ENCODE peak calls at places on chromosomes 11 and 22, in five cellular contexts. N is K562, W is SK-N-SH, J is HepG2, Q is GM12878. H is an unnamed sample.

GRCh38 chr11:79498681-79499080 is 57.9 kb upstream of the TENM4 start:
- DNase-seq in N (no peak), W (no peak), J (no peak), Q (no peak), H (no peak)

GRCh38 chr11:128467041-128467440 is 120.3 kb downstream of the ETS1 start:
- DNase-seq in N (no peak), W (no peak), J (no peak), Q (no peak), H (no peak)

GRCh38 chr11:45048870-45049825 is 97.3 kb upstream of the PRDM11 start:
- DNase-seq in N (no peak), W (peak; percentile 79), J (no peak), Q (no peak), H (no peak)

GRCh38 chr11:44565008-44565745 is at the start of gene CD82:
- DNase-seq in N (peak; percentile 99), W (peak; percentile 99), J (peak; percentile 78), Q (peak; percentile 84), H (peak; percentile 99)

GRCh38 chr22:28348613-28349012 is 331.0 kb downstream of the TTC28 start:
- DNase-seq in N (no peak), W (no peak), J (no peak), Q (no peak), H (no peak)

GRCh38 chr11:88280673-88281316 is 56.7 kb downstream of the CTSC start:
- DNase-seq in N (no peak), W (no peak), J (no peak), Q (no peak), H (no peak)

GRCh38 chr11:57417056-57417455 is 9.9 kb downstream of the SLC43A3 start:
- DNase-seq in N (no peak), W (no peak), J (no peak), Q (no peak), H (no peak)

GRCh38 chr11:2567026-2567671 is 122.3 kb downstream of the KCNQ1 start:
- DNase-seq in N (no peak), W (no peak), J (peak; percentile 48), Q (no peak), H (no peak)

GRCh38 chr11:95149659-95150294 is 60.1 kb downstream of the ENDOD1 start:
- DNase-seq in N (no peak), W (no peak), J (peak; percentile 91), Q (no peak), H (no peak)

GRCh38 chr11:117818036-117818858 is 6.3 kb downstream of the FXYD2 start:
- DNase-seq in N (no peak), W (no peak), J (no peak), Q (no peak), H (no peak)

GRCh38 chr11:118939948-118940598 is 14.3 kb upstream of the BCL9L start:
- DNase-seq in N (peak; percentile 48), W (peak; percentile 50), J (no peak), Q (no peak), H (no peak)

GRCh38 chr11:28447226-28447625 is 339.0 kb downstream of the METTL15 start:
- DNase-seq in N (no peak), W (no peak), J (peak; percentile 23), Q (no peak), H (no peak)

GRCh38 chr11:112127056-112127455 is 36.8 kb downstream of the IL18 start:
- DNase-seq in N (no peak), W (no peak), J (no peak), Q (no peak), H (no peak)

GRCh38 chr22:50034126-50035081 is 21.8 kb upstream of the IL17REL start:
- DNase-seq in N (no peak), W (peak; percentile 17), J (no peak), Q (no peak), H (no peak)

GRCh38 chr11:27304514-27304913 is 58.5 kb downstream of the CCDC34 start:
- DNase-seq in N (no peak), W (no peak), J (no peak), Q (no peak), H (peak; percentile 55)

GRCh38 chr22:28181332-28181731 is 262.3 kb upstream of the PITPNB start:
- DNase-seq in N (no peak), W (no peak), J (no peak), Q (no peak), H (no peak)

GRCh38 chr22:45768490-45768889 is 96.9 kb downstream of the ATXN10 start:
- DNase-seq in N (no peak), W (no peak), J (no peak), Q (no peak), H (no peak)

GRCh38 chr11:6850526-6850925 is 5.0 kb downstream of the OR10A5 start:
- DNase-seq in N (no peak), W (no peak), J (no peak), Q (no peak), H (no peak)

GRCh38 chr22:42862045-42862734 is 5.1 kb upstream of the ARFGAP3 start:
- DNase-seq in N (no peak), W (no peak), J (peak; percentile 62), Q (no peak), H (no peak)

DNA sequence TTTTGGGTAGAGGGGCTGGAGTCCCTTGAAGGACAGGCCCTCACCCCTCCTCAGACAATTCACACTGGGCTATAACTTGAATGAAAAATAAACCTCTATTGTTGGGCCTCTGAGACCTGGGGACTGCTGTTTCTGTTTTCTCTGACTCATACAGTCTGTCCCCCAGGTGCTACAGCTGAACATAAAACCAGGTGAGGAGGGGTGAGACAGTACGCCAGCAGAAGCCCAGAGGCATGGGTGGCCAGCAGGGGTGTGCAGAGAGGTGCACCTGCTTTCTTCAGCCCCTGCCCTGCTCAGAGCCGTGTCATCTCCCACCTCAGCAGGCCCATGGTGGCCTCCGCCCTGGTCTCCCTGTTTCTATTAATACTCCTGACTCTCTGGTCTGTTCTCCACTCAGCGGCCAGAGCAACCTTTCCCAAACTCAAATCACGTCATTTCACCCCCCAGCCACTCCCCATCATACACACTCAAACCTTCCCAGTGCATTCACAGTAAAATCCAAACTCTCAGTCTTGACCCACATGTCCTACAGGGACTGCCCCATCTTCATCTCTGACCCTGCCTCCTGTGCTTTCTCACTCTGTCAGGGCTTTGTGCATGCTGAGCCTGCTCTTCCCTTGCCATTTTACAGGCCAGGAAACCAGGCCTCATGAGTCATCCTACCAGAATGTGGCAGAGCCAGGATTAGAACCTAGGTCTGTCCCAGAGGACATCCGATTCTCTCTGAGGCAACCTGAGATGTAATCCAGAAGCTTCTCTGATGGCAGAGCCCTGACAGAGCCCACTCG is 5.4 kb upstream of the IL2RB start:
- DNase-seq in N (no peak), W (no peak), J (no peak), Q (no peak), H (no peak)
- TF ChIP-seq TAF1 in N (no peak), W (no peak), J (no peak), Q (no peak), H (no peak)

GRCh38 chr11:64078905-64079304 is 43.2 kb downstream of the FLRT1 start:
- DNase-seq in N (no peak), W (no peak), J (no peak), Q (no peak), H (no peak)

GRCh38 chr11:64083681-64084080 is 48.0 kb downstream of the FLRT1 start:
- DNase-seq in N (no peak), W (no peak), J (no peak), Q (no peak), H (no peak)

GRCh38 chr11:64080390-64080789 is 44.7 kb downstream of the FLRT1 start:
- DNase-seq in N (no peak), W (no peak), J (no peak), Q (no peak), H (no peak)

GRCh38 chr11:64084146-64084961 is 48.6 kb downstream of the FLRT1 start:
- DNase-seq in N (no peak), W (no peak), J (no peak), Q (no peak), H (no peak)

DNA sequence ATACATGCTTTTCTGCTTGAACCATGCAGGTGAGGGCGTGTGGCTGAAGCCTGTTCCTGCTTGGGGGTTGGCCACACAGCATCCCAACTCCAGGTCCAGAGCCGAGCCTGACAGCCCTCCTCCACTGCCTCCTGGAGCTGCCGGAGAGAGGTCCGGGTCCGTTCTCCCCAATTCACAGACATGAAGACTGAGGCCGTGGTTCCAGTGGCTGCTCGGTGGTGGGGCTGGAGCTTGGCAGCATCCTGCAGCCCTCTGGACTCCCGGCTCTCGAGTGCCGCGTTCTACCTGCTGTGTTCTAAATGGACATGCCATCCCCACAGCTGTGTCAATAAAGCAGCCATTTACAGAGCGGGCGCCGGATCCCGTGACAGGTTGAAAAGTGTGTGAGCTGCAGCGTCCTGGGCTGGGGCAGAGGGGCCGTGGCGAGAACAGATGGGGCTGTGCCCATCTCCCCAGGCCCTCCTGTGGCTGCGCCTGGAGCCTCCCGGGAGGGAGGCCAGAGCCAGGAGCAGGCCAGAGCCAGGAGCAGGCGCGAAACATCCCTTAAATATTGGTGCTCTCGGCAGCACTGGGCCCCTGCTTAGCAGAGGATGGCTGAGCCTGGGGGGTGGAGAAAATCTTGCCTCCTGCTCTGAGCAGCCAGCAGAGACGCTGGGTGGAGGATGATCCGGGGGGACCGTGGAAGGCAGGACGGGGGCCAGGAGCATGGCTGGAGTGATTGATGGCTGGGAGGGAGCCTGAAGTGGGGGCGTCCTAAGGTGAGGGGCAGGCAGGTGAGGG is 46.1 kb downstream of the FLRT1 start:
- DNase-seq in N (no peak), W (no peak), J (no peak), Q (no peak), H (no peak)
- TF ChIP-seq YY1 in N (no peak), W (no peak), J (no peak), Q (no peak), H (no peak)

GRCh38 chr22:39773976-39774539 is 119.5 kb downstream of the ENTHD1 start:
- DNase-seq in N (peak; percentile 46), W (no peak), J (no peak), Q (peak; percentile 73), H (no peak)
- TF ChIP-seq TAF1 in N (no peak), W (no peak), J (no peak), Q (no peak), H (no peak)

DNA sequence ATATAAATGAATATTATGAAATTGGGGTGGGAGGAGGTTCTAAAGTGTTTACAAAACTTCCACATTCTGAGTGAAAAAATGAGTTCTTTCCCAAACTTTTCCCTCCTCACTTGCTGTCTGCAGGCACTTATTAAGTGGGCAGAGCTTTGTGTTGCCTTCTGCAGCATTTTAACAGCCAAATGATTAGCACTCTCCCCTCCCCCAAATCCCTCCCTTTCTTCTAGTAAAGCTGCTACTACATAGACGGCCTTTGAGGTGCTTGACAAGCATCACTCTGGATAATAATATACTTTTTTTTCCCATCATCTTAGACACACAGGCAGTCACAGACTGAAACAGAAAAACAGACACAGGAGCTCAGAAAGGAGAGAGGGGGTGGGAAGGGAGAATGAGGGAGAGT is 493.5 kb downstream of the DLG2 start:
- DNase-seq in N (no peak), W (no peak), J (no peak), Q (no peak), H (no peak)
- TF ChIP-seq YY1 in N (no peak), W (no peak), J (no peak), Q (no peak), H (no peak)

GRCh38 chr22:31768422-31769059 is 14.7 kb downstream of the DEPDC5 start:
- DNase-seq in N (no peak), W (no peak), J (no peak), Q (no peak), H (no peak)
- TF ChIP-seq TAF1 in N (no peak), W (no peak), J (no peak), Q (no peak), H (no peak)

GRCh38 chr11:32586576-32587190 is 3.1 kb downstream of the EIF3M start:
- DNase-seq in N (peak; percentile 60), W (peak; percentile 41), J (peak; percentile 46), Q (no peak), H (no peak)
- TF ChIP-seq YY1 in N (no peak), W (no peak), J (no peak), Q (no peak), H (no peak)

H was measured in H1.